ENCODE peak calls at places on chromosome 10, in five cellular contexts. D is suprapubic skin, S is osteoblast, A is brain microvascular endothelial cell, J is Peyer's patch. R is an unnamed sample.

GRCh38 chr10:124044143-124044862 is 49.1 kb downstream of the CHST15 start:
- DNase-seq in D (no peak), J (no peak), A (no peak), S (no peak), R (no peak)

GRCh38 chr10:97210576-97210975 is 24.8 kb upstream of the SLIT1 start:
- DNase-seq in S (peak; percentile 93), J (peak; percentile 68), A (peak; percentile 78), D (no peak), R (peak; percentile 63)

GRCh38 chr10:63761243-63761642 is 240.0 kb downstream of the REEP3 start:
- DNase-seq in D (no peak), A (no peak), S (no peak), J (no peak), R (no peak)

GRCh38 chr10:51786684-51787035 is 87.3 kb upstream of the CSTF2T start:
- DNase-seq in J (no peak), A (no peak), S (no peak), D (no peak), R (no peak)

GRCh38 chr10:32239770-32240169 is 107.2 kb downstream of the EPC1 start:
- DNase-seq in D (no peak), S (no peak), A (peak; percentile 31), J (no peak), R (no peak)

GRCh38 chr10:11824376-11824775 is 1.2 kb downstream of the PROSER2 start:
- DNase-seq in J (no peak), A (no peak), D (no peak), S (no peak), R (no peak)

GRCh38 chr10:86203162-86203905 is 163.3 kb downstream of the GRID1 start:
- DNase-seq in A (peak; percentile 9), D (peak; percentile 70), S (no peak), J (no peak), R (no peak)

GRCh38 chr10:109886037-109886787 is 37.1 kb downstream of the XPNPEP1 start:
- DNase-seq in D (no peak), A (no peak), S (peak; percentile 87), J (no peak), R (no peak)

GRCh38 chr10:61939575-61940301 is 38.2 kb downstream of the ARID5B start:
- DNase-seq in D (no peak), A (peak; percentile 46), S (peak; percentile 26), J (no peak), R (no peak)

GRCh38 chr10:538895-539294 is 150.6 kb downstream of the DIP2C start:
- DNase-seq in D (no peak), S (no peak), J (no peak), A (peak; percentile 90), R (no peak)

GRCh38 chr10:14543048-14543903 is 212.6 kb upstream of the FRMD4A start:
- DNase-seq in J (peak; percentile 62), D (no peak), S (peak; percentile 46), A (peak; percentile 43), R (no peak)
- TF ChIP-seq CTCF in J (peak; percentile 89), D (no peak), S (peak; percentile 54), A (peak; percentile 33), R (peak; percentile 78)

GRCh38 chr10:88117869-88118632 is 254.6 kb downstream of the PTEN start:
- DNase-seq in D (no peak), S (no peak), J (peak; percentile 57), A (no peak), R (no peak)
- TF ChIP-seq CTCF in D (no peak), S (peak; percentile 32), J (peak; percentile 30), A (peak; percentile 48), R (no peak)

GRCh38 chr10:5588603-5589002 is 63.8 kb downstream of the CALML3 start:
- DNase-seq in S (no peak), A (no peak), D (no peak), J (no peak), R (no peak)

GRCh38 chr10:5590816-5591215 is 66.1 kb downstream of the CALML3 start:
- DNase-seq in A (no peak), S (no peak), J (no peak), D (no peak), R (no peak)

GRCh38 chr10:5589071-5589962 is 64.6 kb downstream of the CALML3 start:
- DNase-seq in A (no peak), S (no peak), J (no peak), D (no peak), R (no peak)

GRCh38 chr10:5591336-5591824 is 66.6 kb downstream of the CALML3 start:
- DNase-seq in D (no peak), A (no peak), S (no peak), J (no peak), R (no peak)

DNA sequence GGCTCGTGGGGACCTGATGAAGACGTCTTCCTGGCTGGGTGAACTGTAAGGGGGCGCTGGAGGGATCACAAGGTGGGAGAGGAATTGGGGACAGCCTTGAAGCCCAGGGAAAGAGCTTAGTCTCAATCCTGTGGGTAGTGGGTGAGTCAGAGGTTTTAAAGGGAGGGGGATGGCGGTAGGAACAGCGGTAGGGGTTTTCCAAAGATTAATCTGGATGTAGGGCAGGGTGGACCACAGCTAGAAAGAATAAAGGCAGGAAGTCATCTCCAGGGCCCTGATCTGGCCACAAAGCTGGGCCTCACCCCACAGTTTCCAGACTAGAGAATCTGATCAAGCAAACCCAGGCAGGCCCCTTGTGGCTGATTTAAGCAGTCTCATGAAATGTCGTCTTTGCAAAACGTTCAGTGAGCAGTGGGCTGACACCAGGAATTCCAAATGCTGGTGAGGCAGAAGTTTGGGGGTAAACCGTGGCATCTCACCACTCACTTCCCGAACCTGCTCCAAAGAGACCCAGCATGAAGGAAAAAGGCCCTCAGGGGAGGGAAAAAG is 65.3 kb downstream of the CALML3 start:
- DNase-seq in J (no peak), D (no peak), S (peak; percentile 93), A (peak; percentile 33), R (no peak)
- TF ChIP-seq CTCF in J (no peak), D (no peak), S (peak; percentile 52), A (peak; percentile 63), R (no peak)

DNA sequence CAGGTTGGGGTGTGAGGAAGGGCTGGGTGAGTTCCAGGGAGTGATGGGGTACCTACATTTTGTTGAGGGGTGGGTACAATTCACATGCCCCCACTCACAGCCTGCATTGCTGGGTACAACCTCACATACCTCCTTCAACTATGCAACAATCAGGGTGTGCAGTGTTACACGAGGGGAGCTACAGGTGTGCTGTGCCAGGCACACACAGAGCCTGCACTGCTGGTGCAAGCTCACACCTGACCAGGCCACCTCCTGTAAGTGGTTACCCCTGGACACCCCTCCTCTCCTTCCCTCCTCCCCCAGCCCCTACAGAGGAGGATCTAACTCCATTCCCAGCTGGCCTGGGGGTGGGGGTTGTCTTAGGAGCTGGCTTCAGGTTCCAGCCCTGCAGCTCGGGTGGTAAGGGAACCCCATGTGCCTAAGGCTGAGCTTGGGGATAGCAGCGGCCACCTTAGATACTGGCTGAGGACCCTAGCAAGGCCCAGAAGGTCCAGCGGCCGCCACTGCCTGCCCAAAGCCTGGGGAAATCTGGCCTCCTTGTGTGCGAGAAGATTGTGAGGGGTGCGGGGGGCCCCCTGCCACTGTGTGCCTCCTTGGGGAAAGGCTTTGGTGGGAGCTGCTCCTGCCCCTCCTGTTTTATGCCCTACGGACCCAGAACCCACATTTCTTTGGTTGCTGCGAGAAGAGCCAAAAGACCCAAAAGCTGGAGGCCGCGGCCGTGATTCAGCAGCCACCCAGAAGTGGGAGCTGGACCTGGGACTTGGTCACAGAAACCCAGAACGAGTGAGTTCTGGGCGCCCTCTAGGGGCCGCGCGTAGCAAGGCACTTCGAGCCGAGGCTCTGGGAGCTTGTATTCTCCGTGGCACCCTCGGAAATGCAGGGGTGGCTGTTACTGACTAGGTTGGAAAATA is 10.8 kb downstream of the TLX1 start:
- DNase-seq in A (peak; percentile 71), D (no peak), J (peak; percentile 76), S (peak; percentile 98), R (peak; percentile 74)
- TF ChIP-seq CTCF in A (peak; percentile 98), D (peak; percentile 87), J (peak; percentile 96), S (peak; percentile 98), R (peak; percentile 95)

GRCh38 chr10:10515479-10516204 is 502.0 kb upstream of the CELF2 start:
- DNase-seq in S (no peak), J (no peak), A (peak; percentile 18), D (no peak), R (no peak)
- TF ChIP-seq CTCF in S (no peak), J (no peak), A (no peak), D (no peak), R (no peak)

R was measured in natural killer cell.